ENCODE peak calls at places on chromosomes 3 and 15, in four cellular contexts. One of them, this sample, is unnamed.
A peak's percentile ranks its signal among the peaks of the same experiment; 100 is the strongest.

GRCh38 chr3:57963811-57964346 is 44.3 kb upstream of the FLNB start:
- DNase-seq in iris pigment epithelial cell: no peak
- DNase-seq in caudate nucleus: peak; percentile 67
- DNase-seq in left lung: no peak
- DNase-seq in this sample: no peak

GRCh38 chr3:151875759-151876158 is 2.3 kb downstream of the SUCNR1 start:
- DNase-seq in iris pigment epithelial cell: peak; percentile 40
- DNase-seq in caudate nucleus: no peak
- DNase-seq in left lung: no peak
- DNase-seq in this sample: peak; percentile 51

GRCh38 chr3:172129868-172130751 is 90.7 kb downstream of the FNDC3B start:
- DNase-seq in iris pigment epithelial cell: peak; percentile 100
- DNase-seq in caudate nucleus: no peak
- DNase-seq in left lung: peak; percentile 94
- DNase-seq in this sample: peak; percentile 98

GRCh38 chr3:193905993-193906396 is 230.0 kb upstream of the HES1 start:
- DNase-seq in iris pigment epithelial cell: no peak
- DNase-seq in caudate nucleus: no peak
- DNase-seq in left lung: no peak
- DNase-seq in this sample: no peak

GRCh38 chr3:146163584-146163983 is 2.6 kb upstream of the PLOD2 start:
- DNase-seq in iris pigment epithelial cell: peak; percentile 96
- DNase-seq in caudate nucleus: no peak
- DNase-seq in left lung: no peak
- DNase-seq in this sample: no peak

GRCh38 chr3:14147617-14148016 is 22.8 kb downstream of the TMEM43 start:
- DNase-seq in iris pigment epithelial cell: no peak
- DNase-seq in caudate nucleus: no peak
- DNase-seq in left lung: no peak
- DNase-seq in this sample: no peak

GRCh38 chr3:149368201-149368849 is 9.1 kb downstream of the TM4SF1 start:
- DNase-seq in iris pigment epithelial cell: no peak
- DNase-seq in caudate nucleus: no peak
- DNase-seq in left lung: no peak
- DNase-seq in this sample: no peak

GRCh38 chr3:56294316-56294715 is 174.0 kb downstream of the ERC2 start:
- DNase-seq in iris pigment epithelial cell: no peak
- DNase-seq in caudate nucleus: no peak
- DNase-seq in left lung: no peak
- DNase-seq in this sample: no peak

GRCh38 chr3:155232605-155233004 is 60.9 kb downstream of the STRIT1 start:
- DNase-seq in iris pigment epithelial cell: peak; percentile 93
- DNase-seq in caudate nucleus: peak; percentile 81
- DNase-seq in left lung: peak; percentile 40
- DNase-seq in this sample: no peak

GRCh38 chr3:8979262-8979661 is 16.0 kb upstream of the RAD18 start:
- DNase-seq in iris pigment epithelial cell: no peak
- DNase-seq in caudate nucleus: no peak
- DNase-seq in left lung: no peak
- DNase-seq in this sample: no peak

GRCh38 chr3:7687428-7688147 is 814.0 kb upstream of the LMCD1 start:
- DNase-seq in iris pigment epithelial cell: no peak
- DNase-seq in caudate nucleus: no peak
- DNase-seq in left lung: no peak
- DNase-seq in this sample: no peak

GRCh38 chr3:69231929-69232437 is 109.6 kb upstream of the LMOD3 start:
- DNase-seq in iris pigment epithelial cell: peak; percentile 82
- DNase-seq in caudate nucleus: no peak
- DNase-seq in left lung: no peak
- DNase-seq in this sample: no peak

GRCh38 chr3:12483872-12484197 is 445 bp upstream of the TSEN2 start:
- DNase-seq in iris pigment epithelial cell: no peak
- DNase-seq in caudate nucleus: no peak
- DNase-seq in left lung: no peak
- DNase-seq in this sample: no peak

GRCh38 chr15:53830707-53831386 is 71.4 kb upstream of the WDR72 start:
- DNase-seq in iris pigment epithelial cell: no peak
- DNase-seq in caudate nucleus: no peak
- DNase-seq in left lung: no peak
- DNase-seq in this sample: no peak